ENCODE peak calls at places on chromosome 5, in six cellular contexts. X, A, V, P, N and L are unnamed samples. For H3K4me1, the result is how much of the 10 kb centered on the place peaks cover.

GRCh38 chr5:64707191-64707590 is 16.9 kb downstream of the SHISAL2B start:
- DNase-seq in A (no peak), V (no peak), N (no peak), X (no peak), P (no peak), L (no peak)

GRCh38 chr5:111742595-111742994 is 14.4 kb downstream of the NREP start:
- DNase-seq in A (no peak), N (peak), P (no peak), X (no peak), V (no peak), L (no peak)

GRCh38 chr5:167694562-167694961 is 596.9 kb upstream of the WWC1 start:
- DNase-seq in A (no peak), N (no peak), P (no peak), V (no peak), X (peak), L (no peak)

GRCh38 chr5:88045931-88046461 is 222.6 kb downstream of the TMEM161B start:
- DNase-seq in N (no peak), V (no peak), X (peak), A (no peak), P (no peak), L (no peak)

GRCh38 chr5:73691301-73691700 is 65.3 kb downstream of the ARHGEF28 start:
- DNase-seq in V (no peak), A (no peak), P (no peak), N (no peak), X (no peak), L (no peak)

GRCh38 chr5:130222638-130223037 is 318.4 kb downstream of the CHSY3 start:
- DNase-seq in A (no peak), N (no peak), V (no peak), P (no peak), X (no peak), L (no peak)

GRCh38 chr5:96259211-96259772 is 173.8 kb downstream of the PCSK1 start:
- DNase-seq in P (no peak), X (no peak), A (no peak), V (no peak), N (no peak), L (no peak)

GRCh38 chr5:146340260-146341081 is 1.8 kb downstream of the POU4F3 start:
- DNase-seq in V (no peak), P (peak), A (no peak), X (peak), N (peak), L (peak)

GRCh38 chr5:91222482-91222881 is 160.6 kb downstream of the ARRDC3 start:
- DNase-seq in X (no peak), V (no peak), P (no peak), A (no peak), N (no peak), L (no peak)

GRCh38 chr5:179151521-179152118 is 91.4 kb downstream of the ZNF354C start:
- DNase-seq in A (no peak), P (no peak), X (no peak), V (no peak), N (no peak), L (no peak)

GRCh38 chr5:90406466-90406865 is 3.1 kb downstream of the CETN3 start:
- DNase-seq in P (no peak), X (no peak), A (no peak), V (no peak), N (no peak), L (no peak)

GRCh38 chr5:891117-891836 is 1.3 kb downstream of the BRD9 start:
- DNase-seq in X (peak), V (no peak), A (no peak), P (no peak), N (no peak), L (no peak)

GRCh38 chr5:36158144-36158543 is 6.2 kb downstream of the SKP2 start:
- DNase-seq in N (no peak), X (no peak), A (no peak), P (no peak), V (no peak), L (no peak)

GRCh38 chr5:150109921-150110320 is 23.6 kb upstream of the CSF1R start:
- DNase-seq in V (no peak), P (no peak), N (no peak), X (no peak), A (no peak), L (peak)

GRCh38 chr5:51226420-51226735 is 156.9 kb upstream of the ISL1 start:
- DNase-seq in V (no peak), X (peak), P (no peak), N (no peak), A (no peak), L (no peak)

GRCh38 chr5:33379757-33380156 is 61.0 kb upstream of the TARS1 start:
- DNase-seq in N (no peak), V (no peak), P (no peak), X (peak), A (no peak), L (no peak)

GRCh38 chr5:14424011-14424685 is 157.4 kb upstream of the OTULINL start:
- DNase-seq in N (no peak), A (no peak), P (no peak), V (no peak), X (no peak), L (no peak)

GRCh38 chr5:72402959-72403628 is 82.9 kb downstream of the PTCD2 start:
- DNase-seq in X (no peak), V (no peak), P (peak), A (no peak), N (no peak), L (no peak)

GRCh38 chr5:68033029-68033428 is 182.5 kb upstream of the PIK3R1 start:
- DNase-seq in P (no peak), A (no peak), V (no peak), X (peak), N (no peak), L (no peak)

GRCh38 chr5:93428868-93429267 is 152.2 kb downstream of the NR2F1-AS1 start:
- DNase-seq in X (no peak), A (no peak), N (no peak), V (no peak), P (no peak), L (no peak)

GRCh38 chr5:169862348-169862905 is 117.9 kb downstream of the INSYN2B start:
- DNase-seq in X (no peak), N (no peak), A (no peak), P (no peak), V (no peak), L (no peak)

GRCh38 chr5:1060535-1060981 is 51.3 kb downstream of the SLC12A7 start:
- DNase-seq in N (peak), P (no peak), V (no peak), A (no peak), X (no peak), L (no peak)

GRCh38 chr5:18920966-18921365 is 1067.0 kb downstream of the CDH18 start:
- DNase-seq in A (no peak), V (no peak), N (no peak), X (no peak), P (no peak), L (no peak)

GRCh38 chr5:13412040-13412595 is 532.4 kb downstream of the DNAH5 start:
- DNase-seq in P (no peak), X (no peak), N (no peak), A (no peak), V (no peak), L (no peak)

GRCh38 chr5:124707516-124707915 is 38.9 kb downstream of the ZNF608 start:
- DNase-seq in V (no peak), X (no peak), P (no peak), N (no peak), A (no peak), L (no peak)

GRCh38 chr5:124716169-124716568 is 30.3 kb downstream of the ZNF608 start:
- DNase-seq in V (no peak), X (no peak), A (no peak), P (no peak), N (no peak), L (no peak)

GRCh38 chr5:124714910-124715309 is 31.5 kb downstream of the ZNF608 start:
- DNase-seq in A (no peak), P (no peak), X (no peak), V (no peak), N (no peak), L (no peak)

GRCh38 chr5:124713595-124713994 is 32.8 kb downstream of the ZNF608 start:
- DNase-seq in N (no peak), P (no peak), A (no peak), X (no peak), V (no peak), L (no peak)

DNA sequence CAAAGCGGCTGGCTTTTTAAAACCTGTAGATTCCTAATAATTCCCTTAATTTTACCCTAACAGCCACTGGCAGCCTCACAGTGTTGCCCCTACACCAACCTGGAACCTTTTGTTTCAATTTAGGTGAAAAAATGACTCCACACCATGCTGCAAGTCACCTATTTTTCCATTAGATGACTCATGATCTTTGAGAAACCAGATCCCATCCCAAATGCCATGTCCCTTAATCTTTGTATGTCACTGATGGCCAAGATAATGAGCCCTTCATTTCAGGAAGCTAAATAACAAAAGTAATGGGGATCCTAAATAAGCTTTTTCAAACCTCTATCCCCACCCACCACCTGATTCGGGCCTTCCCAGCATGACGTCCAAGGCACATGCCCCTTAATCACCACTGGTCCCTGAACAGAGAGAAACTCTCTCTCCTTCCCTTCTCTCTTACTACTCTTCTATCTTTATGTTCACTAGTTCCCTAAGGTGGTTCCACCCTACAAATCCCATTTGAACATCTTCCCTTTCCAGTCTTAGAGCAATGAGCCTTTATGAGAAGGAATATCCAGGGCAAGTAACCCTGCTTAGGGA is 33.6 kb downstream of the ZNF608 start:
- DNase-seq in N (no peak), V (no peak), A (no peak), P (no peak), X (no peak), L (no peak)
- H3K4me1 ChIP-seq in N (under half), V (under half), A (under half), P (under half), X (half or more), L (under half)

GRCh38 chr5:107092695-107093094 is 578.0 kb downstream of the EFNA5 start:
- DNase-seq in X (no peak), P (no peak), V (no peak), N (no peak), A (no peak), L (no peak)
- H3K4me3 ChIP-seq in X (no peak), P (no peak), V (no peak), N (no peak), A (no peak), L (no peak)

GRCh38 chr5:134648425-134649162 is at the start of gene SEC24A:
- DNase-seq in X (peak), A (peak), P (peak), V (peak), N (peak), L (peak)
- H3K4me1 ChIP-seq in X (under half), A (under half), P (under half), V (under half), N (under half), L (under half)

DNA sequence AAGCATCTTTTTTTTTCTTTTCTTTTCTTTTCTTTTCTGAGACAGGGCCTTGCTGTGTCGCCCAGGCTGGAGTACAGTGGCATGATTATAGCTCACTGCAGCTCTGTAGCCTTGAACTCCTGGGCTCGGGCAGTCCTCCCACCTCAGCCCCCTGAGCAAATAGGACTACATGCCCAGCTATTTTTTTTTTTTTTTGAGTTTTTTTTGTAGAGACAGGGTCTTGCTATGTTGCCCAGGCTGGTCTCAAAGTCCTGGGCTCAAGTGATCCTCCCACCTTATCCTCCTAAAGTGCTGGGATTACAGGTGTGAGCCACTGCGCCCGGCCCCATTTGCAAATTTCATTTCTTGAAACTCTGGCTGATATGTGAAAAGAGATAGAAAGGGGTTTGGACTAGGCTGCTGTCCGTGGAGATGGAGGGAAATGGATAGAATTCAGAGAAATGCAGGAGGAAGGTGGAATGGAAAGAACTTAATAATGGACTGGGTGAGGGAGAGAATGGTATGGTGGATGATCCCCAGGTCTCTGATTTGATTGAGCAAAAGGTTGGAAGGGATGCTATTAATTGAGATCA is 32.9 kb downstream of the TNFAIP8 start:
- DNase-seq in A (no peak), V (no peak), X (no peak), P (no peak), N (no peak), L (no peak)
- H3K4me3 ChIP-seq in A (no peak), V (no peak), X (no peak), P (no peak), N (no peak), L (no peak)

GRCh38 chr5:173323799-173324114 is 4.5 kb downstream of the STC2 start:
- DNase-seq in X (no peak), V (no peak), A (no peak), N (no peak), P (no peak), L (no peak)
- H3K4me1 ChIP-seq in X (under half), V (under half), A (under half), N (under half), P (half or more), L (under half)

GRCh38 chr5:109644829-109645228 is 44.9 kb upstream of the MAN2A1 start:
- DNase-seq in V (no peak), N (no peak), P (no peak), A (no peak), X (no peak), L (no peak)
- H3K4me3 ChIP-seq in V (no peak), N (no peak), P (no peak), A (no peak), X (no peak), L (no peak)

GRCh38 chr5:124660229-124661093 is 86.0 kb downstream of the ZNF608 start:
- DNase-seq in N (no peak), P (no peak), V (no peak), X (peak), A (no peak), L (peak)

GRCh38 chr5:124661317-124662141 is 84.9 kb downstream of the ZNF608 start:
- DNase-seq in P (no peak), V (no peak), X (peak), A (no peak), N (no peak), L (no peak)

GRCh38 chr5:124659798-124660197 is 86.6 kb downstream of the ZNF608 start:
- DNase-seq in V (no peak), A (no peak), X (no peak), P (no peak), N (no peak), L (no peak)

GRCh38 chr5:124655943-124656459 is 90.4 kb downstream of the ZNF608 start:
- DNase-seq in V (no peak), A (no peak), P (no peak), X (no peak), N (no peak), L (peak)

DNA sequence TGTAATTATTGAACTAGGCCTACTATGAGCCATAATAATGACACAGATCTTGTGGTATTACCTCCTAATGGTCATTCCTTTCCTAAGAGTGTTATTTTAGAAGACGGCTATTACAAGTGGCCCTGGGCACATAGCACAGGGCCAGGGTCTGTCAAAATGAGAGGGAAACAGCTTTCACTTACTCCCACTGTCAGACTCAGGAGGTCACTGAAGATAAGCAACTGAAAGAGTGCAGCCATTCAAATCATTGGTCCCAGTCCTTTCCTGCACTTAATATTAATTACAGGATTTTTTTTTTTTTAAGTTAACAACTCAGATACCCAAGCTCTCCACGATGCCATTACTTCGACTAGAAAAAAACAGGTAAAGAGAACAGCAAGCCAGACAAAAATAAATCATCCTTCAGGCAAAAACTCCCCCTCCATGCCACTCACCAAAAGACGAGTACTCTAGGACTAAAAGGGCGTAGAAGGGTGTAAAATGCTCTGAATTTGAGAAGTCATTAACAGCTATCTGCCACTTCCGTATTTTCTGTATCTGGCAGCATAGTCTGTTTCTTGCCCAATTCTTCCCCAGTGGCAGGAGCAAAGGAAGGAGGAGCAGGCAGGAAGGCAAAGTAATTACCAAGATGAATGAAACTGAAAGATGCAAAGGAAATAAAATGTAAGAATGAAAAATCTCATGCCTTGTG is 87.4 kb downstream of the ZNF608 start:
- DNase-seq in V (no peak), P (no peak), N (no peak), A (no peak), X (no peak), L (no peak)
- H3K4me1 ChIP-seq in V (under half), P (half or more), N (half or more), A (half or more), X (half or more), L (under half)

GRCh38 chr5:40074801-40075200 is 604.9 kb upstream of the PTGER4 start:
- DNase-seq in A (no peak), V (no peak), P (no peak), N (no peak), X (no peak), L (no peak)
- H3K4me3 ChIP-seq in A (no peak), V (no peak), P (no peak), N (no peak), X (no peak), L (no peak)

GRCh38 chr5:37717613-37718431 is 122.0 kb downstream of the GDNF start:
- DNase-seq in N (no peak), X (peak), P (peak), A (no peak), V (no peak), L (peak)
- H3K4me1 ChIP-seq in N (under half), X (under half), P (under half), A (under half), V (under half), L (under half)

DNA sequence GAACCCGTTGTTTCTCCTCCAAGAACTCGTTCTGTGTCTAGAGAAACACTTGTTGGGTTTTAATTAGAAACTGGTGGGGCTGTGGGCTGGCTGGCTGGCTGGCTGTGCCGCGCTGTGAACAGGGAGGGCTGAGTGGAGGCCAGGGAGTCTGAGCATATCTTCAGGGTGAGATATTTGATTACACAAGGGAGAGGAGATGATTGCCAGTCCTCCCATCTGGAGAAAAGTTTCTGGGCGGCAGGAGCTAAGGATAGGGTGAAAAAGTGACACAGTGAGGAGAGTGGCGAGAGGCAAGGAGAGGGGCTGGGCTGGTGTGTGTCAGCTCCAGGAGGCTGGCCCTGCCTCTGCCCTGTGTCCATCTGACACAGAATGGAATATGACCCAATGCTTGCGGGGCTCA is 63.0 kb downstream of the GDNF start:
- DNase-seq in A (no peak), P (no peak), N (no peak), X (no peak), V (no peak), L (no peak)
- H3K4me3 ChIP-seq in A (no peak), P (no peak), N (no peak), X (no peak), V (no peak), L (no peak)